ENCODE peak calls at places on chromosome 10, in four cellular contexts. D is K562, T is GM23248, F is HCT116. E is an unnamed sample.
A peak's percentile ranks its signal among the peaks of the same experiment; 100 is the strongest.

GRCh38 chr10:100934084-100934659 is 21.4 kb downstream of the SLF2 start:
- DNase-seq in D (no peak), T (peak; percentile 34), F (no peak), E (no peak)

GRCh38 chr10:124990671-124991625 is 49.0 kb downstream of the ZRANB1 start:
- DNase-seq in F (no peak), T (no peak), D (no peak), E (no peak)

GRCh38 chr10:78251041-78251434 is 217.4 kb downstream of the RPS24 start:
- DNase-seq in F (no peak), T (no peak), D (no peak), E (no peak)

GRCh38 chr10:61731638-61732037 is 68.9 kb downstream of the CABCOCO1 start:
- DNase-seq in F (no peak), D (no peak), T (no peak), E (no peak)

GRCh38 chr10:97532935-97533671 is 34.4 kb downstream of the UBTD1 start:
- DNase-seq in F (no peak), T (peak; percentile 29), D (no peak), E (no peak)

GRCh38 chr10:65320256-65321026 is 1605.4 kb upstream of the LRRTM3 start:
- DNase-seq in T (no peak), F (no peak), D (no peak), E (no peak)

GRCh38 chr10:75633568-75633967 is 202.1 kb downstream of the LRMDA start:
- DNase-seq in T (no peak), D (no peak), F (no peak), E (no peak)

GRCh38 chr10:52437205-52437646 is 123.1 kb downstream of the DKK1 start:
- DNase-seq in F (no peak), T (no peak), D (no peak), E (no peak)

GRCh38 chr10:22821501-22821900 is 106.4 kb upstream of the ARMC3 start:
- DNase-seq in D (no peak), F (no peak), T (peak; percentile 57), E (no peak)

DNA sequence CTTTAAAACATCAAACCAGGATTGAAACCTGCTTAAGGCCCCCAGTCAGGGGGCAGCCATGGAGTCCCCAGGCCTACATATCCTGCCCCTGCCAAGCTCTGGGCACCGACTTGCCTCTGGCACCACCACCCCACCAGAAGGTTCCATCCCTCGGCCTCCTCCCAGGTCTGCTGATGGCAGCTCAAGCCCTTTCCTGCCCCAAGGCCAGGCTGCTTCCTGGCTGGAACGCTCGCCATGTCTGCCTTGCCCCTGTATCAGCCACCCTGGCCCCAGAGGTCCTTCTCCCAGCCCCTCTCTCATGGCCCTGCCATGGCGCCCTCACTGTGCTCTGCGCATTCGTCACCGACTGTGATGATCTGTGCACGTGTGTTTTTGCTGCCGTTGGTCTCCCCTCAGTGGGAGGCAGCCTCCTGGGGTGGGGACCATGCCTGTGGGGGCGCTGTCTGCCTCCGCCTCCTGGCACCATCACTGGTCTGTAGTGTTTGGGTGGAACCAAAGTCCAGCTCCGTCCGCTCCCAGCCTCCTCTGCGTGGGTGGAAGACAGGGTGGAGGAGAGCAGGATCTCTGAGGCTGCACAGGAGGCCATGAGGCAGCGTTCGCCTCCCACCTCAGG is 3.2 kb downstream of the DPYSL4 start:
- DNase-seq in F (no peak), D (no peak), T (no peak), E (no peak)
- H3K27me3 ChIP-seq in F (no peaks in the 10 kb centered on the region), D (peaks cover 28% of the 10 kb centered on the region), T (peaks cover 24% of the 10 kb centered on the region), E (peaks cover 44% of the 10 kb centered on the region)

DNA sequence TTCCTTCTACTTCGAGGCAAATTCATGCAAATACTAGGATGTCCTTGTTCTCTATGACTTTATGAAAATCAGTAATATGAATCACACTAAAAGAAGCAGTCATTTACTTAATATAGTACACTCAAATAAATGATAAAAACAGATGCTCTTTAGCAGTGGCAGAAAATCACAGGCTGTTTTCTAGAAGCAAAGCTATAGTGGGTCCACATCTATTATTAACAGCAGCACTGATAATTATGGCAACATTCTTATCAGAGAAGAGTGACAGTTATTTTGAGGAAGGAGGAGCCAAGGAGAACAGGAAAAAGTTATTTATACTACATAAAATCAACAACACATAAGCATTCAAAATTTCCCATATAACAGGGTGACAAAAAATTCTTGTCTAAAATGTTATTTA is 16.5 kb downstream of the KIF5B start:
- DNase-seq in F (no peak), D (no peak), T (no peak), E (no peak)
- H3K4me1 ChIP-seq in F (no peaks in the 10 kb centered on the region), D (no peaks in the 10 kb centered on the region), T (peaks cover 44% of the 10 kb centered on the region), E (no peaks in the 10 kb centered on the region)

GRCh38 chr10:123149568-123150228 is 1.8 kb downstream of the HMX2 start:
- DNase-seq in F (no peak), D (no peak), T (peak; percentile 70), E (no peak)
- H3K27me3 ChIP-seq in F (no peaks in the 10 kb centered on the region), D (no peaks in the 10 kb centered on the region), T (peaks cover 83% of the 10 kb centered on the region), E (peaks cover 87% of the 10 kb centered on the region)

GRCh38 chr10:3071405-3072198 is 4.3 kb downstream of the PFKP start:
- DNase-seq in F (peak; percentile 91), D (peak; percentile 47), T (peak; percentile 82), E (peak; percentile 64)

GRCh38 chr10:3074985-3075600 is 7.7 kb downstream of the PFKP start:
- DNase-seq in F (no peak), T (no peak), D (no peak), E (no peak)

GRCh38 chr10:3069876-3070275 is 2.5 kb downstream of the PFKP start:
- DNase-seq in D (no peak), T (no peak), F (no peak), E (no peak)

GRCh38 chr10:3074145-3074665 is 6.9 kb downstream of the PFKP start:
- DNase-seq in D (peak; percentile 89), F (no peak), T (no peak), E (peak; percentile 38)

DNA sequence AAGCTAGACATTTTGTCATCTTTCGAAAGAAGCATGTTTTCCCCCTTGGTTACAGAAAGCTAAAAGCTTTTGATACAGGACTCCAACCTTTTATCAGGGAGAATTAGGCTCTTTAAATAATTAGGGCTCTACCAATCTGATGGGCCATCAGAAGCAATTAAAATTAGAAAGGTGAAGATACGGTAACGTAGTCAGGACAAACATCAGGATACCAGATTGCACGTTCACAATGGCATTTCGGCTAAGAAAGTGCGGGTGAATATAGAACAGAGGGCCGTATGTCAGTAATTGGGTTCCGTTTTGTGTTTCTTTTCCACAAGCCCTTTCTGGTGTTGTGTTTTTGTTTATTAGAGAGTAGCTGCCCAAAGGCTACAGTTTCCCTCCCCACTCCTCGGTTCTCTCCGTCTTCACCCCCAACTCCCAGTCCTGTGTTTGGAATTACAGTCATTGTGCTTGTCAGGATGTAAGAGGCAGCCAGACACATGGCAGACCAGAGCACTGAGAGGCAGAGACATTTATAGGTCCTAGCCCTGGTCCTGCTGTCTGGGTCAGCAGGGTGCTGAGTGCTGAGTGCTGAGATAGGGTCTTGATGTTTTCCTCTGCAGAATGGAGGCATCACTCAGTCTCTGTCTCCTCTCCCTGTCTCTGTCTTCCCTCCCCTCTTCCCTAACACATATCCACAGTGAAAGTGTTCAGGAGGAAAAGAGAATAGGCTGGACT is 5.5 kb downstream of the PFKP start:
- DNase-seq in T (no peak), F (no peak), D (no peak), E (no peak)
- H3K4me1 ChIP-seq in T (peaks cover 17% of the 10 kb centered on the region), F (peaks cover 79% of the 10 kb centered on the region), D (peaks cover 47% of the 10 kb centered on the region), E (peaks cover 13% of the 10 kb centered on the region)

GRCh38 chr10:128174581-128175559 is 48.6 kb upstream of the MKI67 start:
- DNase-seq in T (no peak), F (peak; percentile 21), D (no peak), E (no peak)

GRCh38 chr10:128178319-128178937 is 52.2 kb upstream of the MKI67 start:
- DNase-seq in D (peak; percentile 29), T (peak; percentile 46), F (peak; percentile 41), E (no peak)

GRCh38 chr10:128172756-128173155 is 46.5 kb upstream of the MKI67 start:
- DNase-seq in F (no peak), T (no peak), D (no peak), E (no peak)

DNA sequence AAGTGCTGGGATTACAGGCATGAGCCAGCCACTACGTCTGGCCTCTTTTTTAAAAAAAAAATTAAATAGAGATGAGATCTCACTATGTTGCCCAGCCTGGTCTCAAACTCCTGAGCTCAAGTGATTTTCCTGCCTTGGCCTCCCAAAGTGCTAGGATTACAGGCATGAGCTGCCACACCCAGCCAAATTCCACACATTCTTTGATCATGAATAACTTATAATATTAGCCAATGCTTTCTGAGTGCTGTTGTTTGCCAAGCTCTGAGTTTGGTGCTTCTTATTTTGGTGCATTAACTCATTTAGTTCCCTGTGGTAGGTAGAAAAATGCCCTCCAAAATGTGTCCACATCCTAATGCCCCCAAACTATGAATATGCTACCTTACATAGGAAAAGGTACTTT is 47.2 kb upstream of the MKI67 start:
- DNase-seq in F (no peak), D (no peak), T (peak; percentile 14), E (peak; percentile 23)
- H3K27me3 ChIP-seq in F (peaks cover 12% of the 10 kb centered on the region), D (no peaks in the 10 kb centered on the region), T (no peaks in the 10 kb centered on the region), E (no peaks in the 10 kb centered on the region)

DNA sequence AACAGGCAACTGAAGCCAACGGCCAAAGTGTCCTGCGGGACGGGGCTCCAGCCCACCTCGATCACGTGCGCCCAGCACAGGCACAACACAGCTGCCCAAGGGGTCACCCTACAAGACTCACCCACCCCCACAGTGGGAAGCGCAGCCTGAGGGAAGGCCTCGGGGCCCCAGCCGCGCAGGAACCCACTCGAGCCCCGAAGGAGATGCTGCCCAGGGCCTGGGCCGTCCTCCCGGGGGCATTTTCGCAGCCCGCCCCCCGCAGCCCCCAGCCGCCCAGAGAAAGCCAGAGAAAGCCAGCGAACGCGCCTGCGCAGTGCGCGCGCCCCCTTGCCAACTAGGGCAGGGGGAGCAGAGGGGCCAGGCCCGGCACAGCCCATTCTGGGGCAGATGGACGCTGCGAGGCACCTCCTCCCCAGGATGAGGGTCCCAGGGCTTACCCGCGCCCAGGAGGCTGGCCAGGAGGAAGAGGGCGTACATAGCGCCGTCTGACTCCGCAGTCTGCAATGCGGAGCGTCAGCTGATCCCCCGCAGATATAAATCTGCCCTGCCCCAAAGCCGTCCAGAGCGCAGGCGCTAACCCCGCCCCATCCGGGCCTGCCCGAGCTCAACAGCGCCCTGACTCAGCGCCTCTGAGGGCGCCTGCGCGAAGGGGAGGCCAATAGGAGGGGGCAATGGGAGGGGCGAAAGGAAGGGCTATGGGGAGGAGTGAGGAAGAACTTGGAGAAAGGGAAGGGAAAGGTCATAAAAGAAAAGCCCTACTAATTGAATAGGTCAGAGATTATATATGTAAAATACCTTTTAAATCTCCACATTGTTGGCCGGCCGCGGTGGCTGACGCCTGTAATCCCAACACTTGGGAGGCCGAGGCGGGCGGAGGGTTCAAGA is at the start of gene PSAP:
- DNase-seq in D (peak; percentile 100), F (peak; percentile 93), T (peak; percentile 99), E (peak; percentile 95)
- H3K4me1 ChIP-seq in D (peaks cover 46% of the 10 kb centered on the region), F (peaks cover 30% of the 10 kb centered on the region), T (peaks cover 14% of the 10 kb centered on the region), E (peaks cover 15% of the 10 kb centered on the region)

GRCh38 chr10:101968910-101969321 is 87.1 kb downstream of the ARMH3 start:
- DNase-seq in T (no peak), D (no peak), F (no peak), E (no peak)

GRCh38 chr10:101968286-101968685 is 87.7 kb downstream of the ARMH3 start:
- DNase-seq in F (no peak), T (no peak), D (no peak), E (no peak)

GRCh38 chr10:101969496-101969895 is 86.5 kb downstream of the ARMH3 start:
- DNase-seq in T (no peak), D (no peak), F (no peak), E (no peak)

GRCh38 chr10:101972761-101973160 is 83.2 kb downstream of the ARMH3 start:
- DNase-seq in T (no peak), D (no peak), F (no peak), E (no peak)

GRCh38 chr10:101974091-101974799 is 81.7 kb downstream of the ARMH3 start:
- DNase-seq in F (no peak), D (no peak), T (peak; percentile 50), E (no peak)
- H3K27me3 ChIP-seq in F (no peaks in the 10 kb centered on the region), D (no peaks in the 10 kb centered on the region), T (no peaks in the 10 kb centered on the region), E (no peaks in the 10 kb centered on the region)

GRCh38 chr10:102764340-102765257 is 20.9 kb downstream of the WBP1L start:
- DNase-seq in F (no peak), T (no peak), D (no peak), E (no peak)
- H3K4me1 ChIP-seq in F (no peaks in the 10 kb centered on the region), T (peaks cover 12% of the 10 kb centered on the region), D (peaks cover 34% of the 10 kb centered on the region), E (peaks cover 13% of the 10 kb centered on the region)

E was measured in foreskin keratinocyte.